ENCODE peak calls at places on chromosome 1, in four cellular contexts. B, M, H and P are unnamed samples.

GRCh38 chr1:210504286-210504685 is 175.6 kb downstream of the HHAT start:
- DNase-seq in B (no peak), M (no peak), H (no peak), P (no peak)

GRCh38 chr1:22808846-22809501 is 98.3 kb downstream of the EPHB2 start:
- DNase-seq in B (no peak), M (no peak), H (no peak), P (no peak)

GRCh38 chr1:182703539-182703938 is 19.2 kb upstream of the RGS8 start:
- DNase-seq in B (no peak), M (no peak), H (no peak), P (no peak)

GRCh38 chr1:115112496-115113375 is 23.4 kb upstream of the TSPAN2 start:
- DNase-seq in B (peak; percentile 59), M (no peak), H (no peak), P (peak; percentile 79)

GRCh38 chr1:78645728-78646127 is 3.9 kb upstream of the IFI44 start:
- DNase-seq in B (no peak), M (no peak), H (no peak), P (no peak)

GRCh38 chr1:6854166-6854565 is 68.9 kb downstream of the CAMTA1 start:
- DNase-seq in B (no peak), M (no peak), H (no peak), P (no peak)

GRCh38 chr1:170670751-170671628 is 7.1 kb downstream of the PRRX1 start:
- DNase-seq in B (peak; percentile 32), M (no peak), H (no peak), P (peak; percentile 85)

GRCh38 chr1:2407166-2407990 is 5.0 kb downstream of the PEX10 start:
- DNase-seq in B (no peak), M (no peak), H (no peak), P (no peak)

GRCh38 chr1:13948396-13948795 is 248.4 kb downstream of the PRDM2 start:
- DNase-seq in B (no peak), M (no peak), H (no peak), P (no peak)

GRCh38 chr1:116415699-116416533 is 42.9 kb downstream of the ATP1A1 start:
- DNase-seq in B (peak; percentile 93), M (peak; percentile 86), H (no peak), P (peak; percentile 28)

GRCh38 chr1:116580446-116581322 is 9.9 kb upstream of the CD58 start:
- DNase-seq in B (no peak), M (no peak), H (no peak), P (no peak)

GRCh38 chr1:29664711-29665110 is 428.4 kb downstream of the PTPRU start:
- DNase-seq in B (no peak), M (no peak), H (no peak), P (no peak)

GRCh38 chr1:185293967-185294542 is 23.0 kb downstream of the IVNS1ABP start:
- DNase-seq in B (no peak), M (no peak), H (no peak), P (no peak)

GRCh38 chr1:225480825-225481434 is 53.1 kb upstream of the LBR start:
- DNase-seq in B (peak; percentile 80), M (peak; percentile 36), H (no peak), P (peak; percentile 90)

GRCh38 chr1:36083635-36084501 is at the start of gene TEKT2:
- DNase-seq in B (no peak), M (no peak), H (no peak), P (peak; percentile 87)

GRCh38 chr1:234294109-234294845 is 79.0 kb upstream of the COA6 start:
- DNase-seq in B (no peak), M (no peak), H (no peak), P (no peak)

GRCh38 chr1:209633335-209633997 is 18.8 kb downstream of the LAMB3 start:
- DNase-seq in B (no peak), M (no peak), H (no peak), P (no peak)

GRCh38 chr1:87598429-87598828 is 269.7 kb downstream of the LMO4 start:
- DNase-seq in B (no peak), M (peak; percentile 15), H (no peak), P (peak; percentile 63)

GRCh38 chr1:151579436-151580225 is 32.2 kb upstream of the SNX27 start:
- DNase-seq in B (no peak), M (no peak), H (no peak), P (no peak)

GRCh38 chr1:169928438-169929209 is 34.9 kb upstream of the SCYL3 start:
- DNase-seq in B (peak; percentile 25), M (peak; percentile 33), H (no peak), P (no peak)

GRCh38 chr1:3028531-3029282 is 7.4 kb downstream of the ACTRT2 start:
- DNase-seq in B (no peak), M (no peak), H (no peak), P (no peak)

GRCh38 chr1:6087958-6088357 is 42.3 kb downstream of the KCNAB2 start:
- DNase-seq in B (no peak), M (no peak), H (no peak), P (no peak)

GRCh38 chr1:34236089-34236488 is 59.4 kb downstream of the C1orf94 start:
- DNase-seq in B (no peak), M (peak; percentile 12), H (no peak), P (no peak)

GRCh38 chr1:30379684-30380624 is 343.4 kb downstream of the MATN1 start:
- DNase-seq in B (peak; percentile 82), M (peak; percentile 49), H (peak; percentile 19), P (peak; percentile 50)

GRCh38 chr1:74733616-74734484 is 898 bp downstream of the TYW3 start:
- DNase-seq in B (peak; percentile 53), M (peak; percentile 77), H (no peak), P (no peak)

GRCh38 chr1:156214024-156214748 is 1.4 kb downstream of the PMF1 start:
- DNase-seq in B (peak; percentile 49), M (peak; percentile 45), H (no peak), P (no peak)

GRCh38 chr1:216223521-216223920 is 199.7 kb downstream of the USH2A start:
- DNase-seq in B (no peak), M (no peak), H (no peak), P (no peak)

GRCh38 chr1:156226116-156226538 is 13.3 kb downstream of the PMF1 start:
- DNase-seq in B (no peak), M (no peak), H (peak; percentile 90), P (no peak)

GRCh38 chr1:89465201-89465600 is 59.4 kb upstream of the LRRC8B start:
- DNase-seq in B (no peak), M (no peak), H (no peak), P (no peak)

GRCh38 chr1:184019506-184019905 is 18.0 kb downstream of the COLGALT2 start:
- DNase-seq in B (no peak), M (no peak), H (no peak), P (no peak)

GRCh38 chr1:232988572-232989040 is 38.2 kb downstream of the NTPCR start:
- DNase-seq in B (no peak), M (no peak), H (no peak), P (no peak)

GRCh38 chr1:245871881-245872280 is 635.2 kb downstream of the SMYD3 start:
- DNase-seq in B (no peak), M (no peak), H (no peak), P (no peak)

GRCh38 chr1:8667869-8668595 is 149.4 kb downstream of the RERE start:
- DNase-seq in B (no peak), M (peak; percentile 77), H (no peak), P (no peak)

GRCh38 chr1:56394298-56394697 is 185.1 kb downstream of the PLPP3 start:
- DNase-seq in B (no peak), M (no peak), H (no peak), P (no peak)

GRCh38 chr1:5959667-5960230 is 32.5 kb downstream of the NPHP4 start:
- DNase-seq in B (no peak), M (no peak), H (no peak), P (no peak)

GRCh38 chr1:11383553-11384169 is 95.3 kb upstream of the DISP3 start:
- DNase-seq in B (no peak), M (no peak), H (no peak), P (no peak)

GRCh38 chr1:18681423-18681835 is 50.8 kb downstream of the PAX7 start:
- DNase-seq in B (peak; percentile 85), M (peak; percentile 53), H (no peak), P (no peak)

GRCh38 chr1:71002706-71003105 is 44.9 kb downstream of the PTGER3 start:
- DNase-seq in B (no peak), M (no peak), H (no peak), P (no peak)
- TF ChIP-seq NR2C2 in B (no peak), M (no peak), H (no peak), P (no peak)

GRCh38 chr1:222877854-222878253 is 63.0 kb downstream of the DISP1 start:
- DNase-seq in B (peak; percentile 18), M (peak; percentile 72), H (no peak), P (no peak)

GRCh38 chr1:222886194-222887126 is 71.6 kb downstream of the DISP1 start:
- DNase-seq in B (no peak), M (peak; percentile 43), H (no peak), P (no peak)

GRCh38 chr1:222880586-222880985 is 65.7 kb downstream of the DISP1 start:
- DNase-seq in B (no peak), M (no peak), H (no peak), P (no peak)
- TF ChIP-seq CBFB in B (no peak), M (no peak), H (no peak), P (no peak)

GRCh38 chr1:177209357-177209756 is 38.6 kb downstream of the BRINP2 start:
- DNase-seq in B (no peak), M (no peak), H (no peak), P (no peak)

GRCh38 chr1:177211231-177211630 is 40.5 kb downstream of the BRINP2 start:
- DNase-seq in B (no peak), M (no peak), H (no peak), P (no peak)

GRCh38 chr1:177210071-177210470 is 39.3 kb downstream of the BRINP2 start:
- DNase-seq in B (no peak), M (no peak), H (no peak), P (no peak)

GRCh38 chr1:177208920-177209319 is 38.2 kb downstream of the BRINP2 start:
- DNase-seq in B (no peak), M (no peak), H (no peak), P (no peak)

DNA sequence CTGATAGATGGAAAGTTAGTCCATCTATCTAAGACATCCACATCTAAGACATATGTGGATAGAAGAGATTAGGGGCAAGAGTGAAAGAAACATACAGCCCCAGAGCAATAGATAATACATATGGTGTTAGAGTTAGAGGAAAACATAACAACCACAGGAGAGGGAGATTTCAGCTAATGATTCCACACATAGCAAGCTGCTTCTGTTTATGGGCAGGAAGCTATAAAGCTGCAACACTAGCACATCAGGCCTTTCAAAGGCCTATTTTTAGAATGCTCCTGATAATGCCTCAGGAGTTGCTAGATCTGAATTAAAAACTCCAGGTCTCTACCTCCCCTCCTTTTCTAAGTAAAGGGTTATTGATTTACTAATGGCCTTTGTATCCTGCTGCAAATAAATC is 36.1 kb downstream of the BRINP2 start:
- DNase-seq in B (no peak), M (no peak), H (no peak), P (no peak)
- TF ChIP-seq ATF2 in B (no peak), M (no peak), H (no peak), P (no peak)

DNA sequence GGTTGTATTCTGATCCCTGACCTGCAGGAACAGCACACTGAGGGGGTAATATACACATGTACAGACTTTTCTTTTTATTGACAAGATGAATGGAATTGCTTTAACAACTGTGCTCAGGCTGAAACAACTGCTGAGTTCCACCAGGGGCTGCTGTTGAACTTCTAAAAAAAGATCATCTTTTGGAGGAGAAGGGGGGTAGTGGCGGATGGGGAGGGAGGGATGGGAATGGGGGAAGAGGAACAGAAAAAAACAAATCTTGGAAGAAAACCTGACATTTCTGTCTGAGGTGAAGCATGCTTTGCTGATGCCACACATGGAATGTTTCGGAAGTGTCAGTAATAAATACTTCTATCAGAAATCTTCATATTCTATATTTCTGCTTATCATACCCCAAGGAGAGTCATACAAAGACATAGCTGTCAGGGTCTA is 75.0 kb downstream of the RWDD3 start:
- DNase-seq in B (peak; percentile 44), M (peak; percentile 32), H (no peak), P (peak; percentile 30)
- TF ChIP-seq NR2C2 in B (no peak), M (no peak), H (no peak), P (no peak)